ENCODE peak calls at places on chromosome 14, in ten cellular contexts. L is tibial artery, H is left kidney, N is fibroblast of mammary gland, X is HEK293T, G is anterior cingulate cortex, O is RPMI8226, V is GM04504, W is fibroblast of villous mesenchyme, M is ELF-1. S is an unnamed sample.

GRCh38 chr14:69242311-69243224 is 17.4 kb upstream of the GALNT16 start:
- DNase-seq in L (peak), H (peak), N (peak), X (peak), G (no peak), O (peak), V (peak), W (peak), M (peak), S (peak)

GRCh38 chr14:68806526-68807147 is 13.8 kb upstream of the ZFP36L1 start:
- DNase-seq in L (peak), H (no peak), N (no peak), X (no peak), G (no peak), O (no peak), V (no peak), W (no peak), M (no peak), S (no peak)

GRCh38 chr14:56549721-56550120 is 29.9 kb upstream of the TMEM260 start:
- DNase-seq in L (no peak), H (peak), N (peak), X (no peak), G (no peak), O (no peak), V (no peak), W (peak), M (no peak), S (no peak)

GRCh38 chr14:21440857-21441256 is 15.1 kb downstream of the CHD8 start:
- DNase-seq in L (no peak), H (no peak), N (no peak), X (no peak), G (no peak), O (no peak), V (no peak), W (no peak), M (no peak), S (no peak)

GRCh38 chr14:52314521-52315354 is 626 bp downstream of the PTGER2 start:
- DNase-seq in L (peak), H (peak), N (no peak), X (no peak), G (no peak), O (no peak), V (no peak), W (no peak), M (peak), S (no peak)

GRCh38 chr14:23066368-23066767 is 9.0 kb upstream of the CDH24 start:
- DNase-seq in L (peak), H (no peak), N (no peak), X (no peak), G (no peak), O (no peak), V (no peak), W (no peak), M (no peak), S (no peak)

GRCh38 chr14:103033744-103034143 is 23.6 kb downstream of the CDC42BPB start:
- DNase-seq in L (no peak), H (peak), N (no peak), X (peak), G (no peak), O (no peak), V (no peak), W (peak), M (no peak), S (no peak)

GRCh38 chr14:100887728-100888335 is 15.7 kb downstream of the RTL1 start:
- DNase-seq in L (no peak), H (no peak), N (no peak), X (no peak), G (no peak), O (no peak), V (no peak), W (no peak), M (no peak), S (peak)

GRCh38 chr14:68958553-68958952 is 20.5 kb downstream of the ACTN1 start:
- DNase-seq in L (no peak), H (no peak), N (no peak), X (no peak), G (no peak), O (no peak), V (no peak), W (peak), M (no peak), S (peak)

GRCh38 chr14:83196235-83196634 is 1662.6 kb upstream of the SEL1L start:
- DNase-seq in L (no peak), H (no peak), N (no peak), X (no peak), G (no peak), O (no peak), V (no peak), W (no peak), M (no peak), S (no peak)

GRCh38 chr14:71481215-71481614 is 451.0 kb upstream of the RGS6 start:
- DNase-seq in L (no peak), H (peak), N (no peak), X (no peak), G (no peak), O (no peak), V (no peak), W (no peak), M (no peak), S (no peak)

GRCh38 chr14:66746316-66747006 is 238.5 kb downstream of the GPHN start:
- DNase-seq in L (no peak), H (peak), N (peak), X (peak), G (no peak), O (peak), V (peak), W (peak), M (no peak), S (peak)

GRCh38 chr14:58280954-58281787 is 17.2 kb upstream of the ARID4A start:
- DNase-seq in L (no peak), H (peak), N (peak), X (no peak), G (peak), O (no peak), V (peak), W (peak), M (no peak), S (peak)

GRCh38 chr14:52835122-52835903 is 43.9 kb upstream of the GNPNAT1 start:
- DNase-seq in L (no peak), H (peak), N (peak), X (peak), G (no peak), O (no peak), V (no peak), W (peak), M (peak), S (peak)

GRCh38 chr14:103721334-103722120 is 5.9 kb downstream of the ZFYVE21 start:
- DNase-seq in L (no peak), H (no peak), N (peak), X (no peak), G (peak), O (no peak), V (no peak), W (no peak), M (no peak), S (peak)

GRCh38 chr14:91177797-91178147 is 63.9 kb downstream of the DGLUCY start:
- DNase-seq in L (no peak), H (no peak), N (no peak), X (no peak), G (no peak), O (no peak), V (no peak), W (no peak), M (no peak), S (no peak)

S was measured in fibroblast of pulmonary artery.